ENCODE peak calls at places on chromosomes 16 and 17, in five cellular contexts. M is transverse colon, D is GM23338, H is GM12878, P is stomach. G is an unnamed sample.

GRCh38 chr17:4789951-4790704 is 1.4 kb downstream of the GLTPD2 start:
- DNase-seq in D (peak; percentile 79), M (peak; percentile 91), H (no peak), P (peak; percentile 90), G (peak; percentile 80)

GRCh38 chr16:85462405-85463227 is 150.5 kb upstream of the GSE1 start:
- DNase-seq in M (no peak), P (peak; percentile 51), H (no peak), D (peak; percentile 53), G (no peak)

GRCh38 chr16:17469011-17469741 is 1.6 kb downstream of the XYLT1 start:
- DNase-seq in M (peak; percentile 20), D (no peak), P (no peak), H (no peak), G (no peak)

GRCh38 chr16:85112364-85112763 is at the start of gene CIBAR2:
- DNase-seq in P (no peak), H (no peak), D (no peak), M (no peak), G (no peak)

GRCh38 chr17:9668532-9668931 is 23.2 kb downstream of the USP43 start:
- DNase-seq in P (no peak), H (no peak), D (no peak), M (no peak), G (no peak)

GRCh38 chr17:18248300-18248731 is 10.2 kb downstream of the FLII start:
- DNase-seq in M (peak; percentile 67), D (peak; percentile 83), H (no peak), P (peak; percentile 67), G (no peak)

GRCh38 chr17:81923302-81924260 is 4.0 kb downstream of the MAFG start:
- DNase-seq in H (no peak), M (peak; percentile 86), P (peak; percentile 85), D (peak; percentile 84), G (no peak)

GRCh38 chr17:58391302-58391984 is 25.9 kb downstream of the RNF43 start:
- DNase-seq in D (no peak), H (no peak), P (peak; percentile 97), M (peak; percentile 93), G (peak; percentile 85)

GRCh38 chr17:8250101-8250500 is 1.0 kb downstream of the PFAS start:
- DNase-seq in P (no peak), H (no peak), D (no peak), M (no peak), G (no peak)

GRCh38 chr17:14522795-14523387 is 222.0 kb downstream of the HS3ST3B1 start:
- DNase-seq in D (no peak), P (no peak), H (no peak), M (no peak), G (no peak)

GRCh38 chr17:27657620-27658019 is 26.6 kb downstream of the LGALS9 start:
- DNase-seq in D (peak; percentile 52), P (no peak), H (no peak), M (no peak), G (no peak)

GRCh38 chr17:68399638-68400403 is 57.5 kb downstream of the WIPI1 start:
- DNase-seq in D (no peak), P (no peak), H (no peak), M (peak; percentile 25), G (no peak)

GRCh38 chr17:61736438-61736837 is 126.9 kb downstream of the BRIP1 start:
- DNase-seq in P (no peak), M (no peak), D (no peak), H (no peak), G (no peak)

GRCh38 chr17:39116224-39116623 is 35.2 kb downstream of the PLXDC1 start:
- DNase-seq in D (no peak), H (no peak), M (no peak), P (no peak), G (no peak)

GRCh38 chr16:27238016-27238587 is 30.5 kb downstream of the NSMCE1 start:
- DNase-seq in D (no peak), P (peak; percentile 44), H (no peak), M (peak; percentile 71), G (no peak)

GRCh38 chr17:17387461-17388362 is 84.5 kb downstream of the NT5M start:
- DNase-seq in D (peak; percentile 89), P (peak; percentile 69), M (peak; percentile 77), H (no peak), G (no peak)

GRCh38 chr17:78357687-78358537 is 2.0 kb downstream of the SOCS3 start:
- DNase-seq in M (no peak), H (no peak), P (no peak), D (peak; percentile 47), G (no peak)

GRCh38 chr17:72510454-72511016 is 389.7 kb downstream of the SOX9 start:
- DNase-seq in M (no peak), D (no peak), P (no peak), H (peak; percentile 92), G (no peak)

GRCh38 chr17:3963214-3964201 is 729 bp downstream of the ATP2A3 start:
- DNase-seq in P (peak; percentile 51), H (no peak), D (peak; percentile 69), M (peak; percentile 73), G (no peak)

GRCh38 chr17:47224971-47225370 is 15.8 kb downstream of the MYL4 start:
- DNase-seq in M (no peak), D (no peak), H (no peak), P (no peak), G (no peak)

GRCh38 chr17:82019905-82020873 is 2.5 kb downstream of the CENPX start:
- DNase-seq in D (peak; percentile 89), H (no peak), P (peak; percentile 63), M (peak; percentile 70), G (no peak)

GRCh38 chr17:57597531-57598453 is 147.3 kb downstream of the CCDC182 start:
- DNase-seq in P (peak; percentile 76), D (peak; percentile 90), H (no peak), M (peak; percentile 73), G (peak; percentile 55)

DNA sequence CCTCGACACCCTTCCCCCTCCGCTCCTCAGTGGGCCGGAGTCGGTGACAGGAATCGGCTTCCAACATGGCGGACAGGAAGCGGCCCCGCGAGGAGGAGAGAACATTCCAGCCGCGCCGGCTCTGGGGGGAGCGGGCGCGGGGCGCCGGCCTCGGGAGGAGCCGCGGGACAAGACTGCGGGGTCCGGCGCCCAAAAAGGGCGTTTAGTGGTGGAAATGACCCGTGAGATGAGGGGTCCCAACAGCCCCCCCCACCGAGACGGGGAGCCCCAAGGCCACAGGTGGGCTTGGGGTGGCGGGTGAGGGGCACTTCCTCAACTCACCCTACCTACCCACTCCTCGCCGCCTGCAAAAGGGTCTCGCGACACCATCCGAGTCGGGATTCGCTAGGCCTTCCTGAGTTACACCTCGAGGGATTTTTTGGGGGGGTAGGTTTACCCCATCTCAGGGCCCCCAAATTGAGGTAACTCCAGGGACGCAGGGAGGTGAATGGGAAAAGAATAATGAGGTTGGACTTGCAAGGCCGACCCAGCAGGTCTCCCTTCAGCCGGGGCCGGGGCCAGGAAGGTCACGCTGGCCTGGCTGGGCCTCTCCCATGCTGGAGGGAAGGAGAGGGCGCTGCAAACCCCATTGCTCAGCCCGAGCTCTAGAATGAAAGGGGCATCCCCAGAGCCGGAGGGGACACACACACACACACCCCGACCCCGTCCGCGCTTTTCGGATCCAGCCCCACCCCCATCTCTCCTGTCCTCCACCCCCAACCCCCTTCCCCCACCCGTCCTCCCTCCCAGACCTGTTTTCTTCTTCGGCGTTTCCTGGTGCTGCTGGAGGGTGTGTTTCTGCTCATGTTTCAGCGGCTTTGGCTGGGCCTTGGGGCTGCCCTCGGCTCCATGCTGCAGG is 707 bp downstream of the NUFIP2 start:
- DNase-seq in H (no peak), M (peak; percentile 67), D (peak; percentile 84), P (peak; percentile 61), G (peak; percentile 44)
- TF ChIP-seq POLR2AphosphoS5 in H (no peak), M (peak; percentile 53), D (no peak), P (no peak), G (peak; percentile 51)

DNA sequence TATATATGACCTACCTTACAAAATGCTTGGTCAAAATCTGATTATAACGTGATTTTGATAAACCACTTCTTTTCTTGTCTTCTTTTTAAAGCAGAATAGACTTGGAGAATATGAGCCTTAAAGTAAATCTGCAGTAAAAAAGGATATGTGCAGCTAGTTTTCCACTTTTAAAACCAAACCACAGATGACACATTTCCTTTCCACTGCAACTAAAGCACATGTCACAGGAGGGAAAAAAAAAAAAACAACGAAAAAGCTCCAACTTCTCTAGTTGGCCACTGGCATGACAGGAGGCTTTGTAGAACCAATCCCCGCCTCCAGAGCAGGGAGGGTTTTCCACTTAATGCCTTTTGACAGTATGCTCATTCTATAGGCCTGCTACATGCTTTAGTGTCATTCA is at the start of gene EVI2A:
- DNase-seq in M (peak; percentile 42), P (no peak), H (peak; percentile 69), D (peak; percentile 20), G (no peak)
- H3K4me1 ChIP-seq in M (no peaks in the 10 kb centered on the region), P (peaks cover 17% of the 10 kb centered on the region), H (peaks cover 4% of the 10 kb centered on the region), D (peaks cover 17% of the 10 kb centered on the region), G (peaks cover 4% of the 10 kb centered on the region)

GRCh38 chr17:36088559-36089376 is 1.2 kb downstream of the CCL3 start:
- DNase-seq in D (no peak), P (no peak), H (no peak), M (no peak), G (no peak)
- TF ChIP-seq POLR2AphosphoS5 in D (no peak), P (no peak), H (peak; percentile 70), M (no peak), G (no peak)

DNA sequence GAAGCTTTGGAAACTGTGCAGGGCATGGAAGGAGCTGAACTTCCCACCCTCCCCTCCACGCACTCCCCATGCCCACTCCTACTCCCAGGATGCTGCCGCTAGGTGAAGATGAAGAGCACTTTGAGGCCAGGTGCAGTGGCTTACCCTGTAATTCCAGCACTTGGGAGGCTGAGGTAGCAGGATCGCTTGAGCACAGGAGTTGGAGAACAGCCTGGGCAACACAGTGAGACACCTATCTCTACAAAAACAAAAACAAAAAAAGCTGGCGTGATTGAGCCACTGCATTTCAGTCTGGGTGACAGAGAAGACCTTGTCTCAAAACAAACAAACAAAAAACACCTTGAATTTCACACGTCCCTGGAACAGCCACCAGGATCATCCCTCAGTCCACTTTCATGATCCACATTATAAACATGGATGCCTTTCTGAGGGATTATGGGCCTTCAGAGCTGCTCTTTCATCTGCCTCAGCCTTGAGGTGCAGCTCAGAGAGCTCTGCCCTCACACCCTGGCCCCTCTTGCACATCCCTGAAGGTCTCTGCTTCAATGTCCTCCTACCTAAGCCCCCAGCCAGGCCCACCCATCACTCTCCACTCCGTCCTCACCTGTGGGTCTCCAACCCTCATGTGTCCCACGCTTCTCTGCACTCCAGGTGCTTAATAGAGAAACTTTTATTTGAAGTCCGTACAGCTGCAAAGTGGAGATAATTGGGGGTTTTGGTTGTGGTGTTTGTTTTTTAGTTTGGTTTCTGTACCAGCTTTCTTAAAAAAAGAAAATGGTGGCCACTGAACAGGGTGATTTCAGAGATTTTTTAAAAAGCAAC is 25.8 kb downstream of the PHB1 start:
- DNase-seq in P (no peak), H (no peak), D (no peak), M (no peak), G (no peak)
- H3K4me1 ChIP-seq in P (peaks cover 51% of the 10 kb centered on the region), H (peaks cover 39% of the 10 kb centered on the region), D (no peaks in the 10 kb centered on the region), M (peaks cover 12% of the 10 kb centered on the region), G (peaks cover 4% of the 10 kb centered on the region)

DNA sequence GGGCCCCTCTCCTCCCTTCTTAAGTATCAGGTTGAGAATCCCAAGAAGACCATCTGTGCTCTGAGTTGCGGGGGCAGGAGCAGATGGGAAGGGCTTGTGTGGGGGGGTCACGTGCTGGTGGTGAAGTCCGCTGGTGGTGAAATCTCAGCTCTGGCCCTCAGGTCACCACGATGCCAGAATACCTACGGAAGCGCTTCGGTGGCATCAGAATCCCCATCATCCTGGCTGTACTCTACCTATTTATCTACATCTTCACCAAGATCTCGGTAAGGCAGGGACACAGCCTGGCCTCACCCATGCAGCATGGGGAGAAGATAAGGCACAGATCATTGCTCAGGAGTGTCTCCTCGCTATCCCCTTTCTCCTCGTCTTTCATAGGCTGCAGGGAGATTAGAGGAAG is 29.7 kb downstream of the SLC5A11 start:
- DNase-seq in H (no peak), D (no peak), P (no peak), M (no peak), G (no peak)
- TF ChIP-seq POLR2AphosphoS5 in H (no peak), D (no peak), P (no peak), M (no peak), G (no peak)